ENCODE peak calls at places on chromosomes 4 and X, in four cellular contexts. W is H1, T is K562, C is HepG2. B is an unnamed sample.

GRCh38 chr4:75723117-75723801 is 1.1 kb upstream of the USO1 start:
- DNase-seq in W (peak), T (no peak), C (peak), B (no peak)

GRCh38 chr4:69727924-69728323 is 32.5 kb downstream of the SULT1B1 start:
- DNase-seq in C (no peak), T (no peak), W (no peak), B (no peak)

GRCh38 chrX:119757979-119758681 is at the start of gene SOWAHD:
- DNase-seq in T (peak), C (peak), W (peak), B (peak)

GRCh38 chr4:123381996-123382395 is 14.6 kb upstream of the SPRY1 start:
- DNase-seq in W (no peak), T (no peak), C (no peak), B (no peak)

GRCh38 chrX:135707880-135708279 is 5.6 kb upstream of the CT45A1 start:
- DNase-seq in T (peak), C (peak), W (peak), B (peak)

GRCh38 chrX:13376857-13377441 is 57.1 kb upstream of the ATXN3L start:
- DNase-seq in C (no peak), T (no peak), W (no peak), B (no peak)

GRCh38 chr4:77911842-77912450 is 49.3 kb downstream of the MRPL1 start:
- DNase-seq in C (no peak), T (no peak), W (no peak), B (no peak)

GRCh38 chrX:67700607-67701006 is 156.8 kb downstream of the AR start:
- DNase-seq in W (no peak), T (no peak), C (no peak), B (no peak)

GRCh38 chr4:4284827-4285618 is 4.9 kb downstream of the LYAR start:
- DNase-seq in W (no peak), C (peak), T (no peak), B (no peak)

GRCh38 chrX:127317159-127317558 is 497.6 kb downstream of the PRR32 start:
- DNase-seq in W (no peak), C (no peak), T (no peak), B (no peak)

GRCh38 chr4:54668031-54668611 is 10.4 kb downstream of the KIT start:
- DNase-seq in T (no peak), W (no peak), C (no peak), B (no peak)

GRCh38 chr4:165343353-165344191 is 16.1 kb downstream of the MSMO1 start:
- DNase-seq in C (peak), T (no peak), W (no peak), B (no peak)

GRCh38 chrX:14963447-14964236 is 90.4 kb downstream of the MOSPD2 start:
- DNase-seq in W (no peak), T (no peak), C (no peak), B (no peak)

GRCh38 chr4:5710065-5710961 is 688 bp upstream of the EVC start:
- DNase-seq in C (peak), T (no peak), W (no peak), B (no peak)

GRCh38 chr4:38411092-38411491 is 252.9 kb upstream of the KLF3 start:
- DNase-seq in W (no peak), C (no peak), T (no peak), B (no peak)

GRCh38 chrX:54171527-54171926 is 11.5 kb downstream of the FAM120C start:
- DNase-seq in T (no peak), W (no peak), C (no peak), B (no peak)

GRCh38 chr4:2077537-2078460 is 18.7 kb downstream of the NAT8L start:
- DNase-seq in T (no peak), W (no peak), C (no peak), B (no peak)

GRCh38 chrX:70436380-70436779 is 8.3 kb upstream of the DLG3 start:
- DNase-seq in W (peak), T (peak), C (no peak), B (peak)
- TF ChIP-seq CTCF in W (peak), T (peak), C (peak), B (no peak)

DNA sequence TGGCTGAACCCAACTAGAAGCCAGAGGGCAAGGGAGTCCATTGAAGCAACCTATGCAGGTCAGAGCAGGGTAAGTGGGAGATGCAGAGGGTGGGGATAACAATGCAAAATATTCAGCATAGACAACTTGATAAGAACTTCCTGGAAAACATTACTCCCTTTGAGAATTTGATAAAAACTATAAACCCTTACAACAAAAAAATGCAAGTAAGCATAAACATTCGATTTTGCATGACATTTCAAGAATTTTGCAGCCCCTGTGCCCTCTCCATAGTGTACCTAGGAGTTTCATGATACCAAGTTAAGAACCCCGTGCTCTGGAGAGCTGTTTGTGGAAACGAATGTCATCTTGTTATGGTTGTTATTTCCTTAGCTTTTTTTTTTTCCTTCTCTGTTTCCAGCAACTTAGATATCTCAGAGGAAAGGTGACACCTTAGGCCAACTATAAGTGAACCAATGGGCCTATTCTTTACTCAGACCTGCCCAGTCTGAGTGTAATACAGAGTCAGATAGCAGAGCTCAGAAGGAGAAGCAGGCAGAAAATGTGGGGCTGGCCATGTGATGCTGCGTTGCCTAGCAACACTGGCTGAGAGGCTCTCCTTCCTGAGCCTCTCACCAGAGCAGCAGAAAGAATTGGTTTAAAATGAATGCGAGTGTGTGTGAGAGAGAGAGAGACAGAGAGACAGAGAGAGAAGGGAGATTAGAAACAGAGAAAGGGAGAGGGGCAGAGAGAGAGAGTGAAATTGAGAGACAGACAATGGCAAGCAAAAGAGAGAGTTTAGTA is 36.7 kb upstream of the GABRQ start:
- DNase-seq in W (no peak), C (no peak), T (peak), B (no peak)
- TF ChIP-seq JUN in W (no peak), C (no peak), T (no peak), B (no peak)

DNA sequence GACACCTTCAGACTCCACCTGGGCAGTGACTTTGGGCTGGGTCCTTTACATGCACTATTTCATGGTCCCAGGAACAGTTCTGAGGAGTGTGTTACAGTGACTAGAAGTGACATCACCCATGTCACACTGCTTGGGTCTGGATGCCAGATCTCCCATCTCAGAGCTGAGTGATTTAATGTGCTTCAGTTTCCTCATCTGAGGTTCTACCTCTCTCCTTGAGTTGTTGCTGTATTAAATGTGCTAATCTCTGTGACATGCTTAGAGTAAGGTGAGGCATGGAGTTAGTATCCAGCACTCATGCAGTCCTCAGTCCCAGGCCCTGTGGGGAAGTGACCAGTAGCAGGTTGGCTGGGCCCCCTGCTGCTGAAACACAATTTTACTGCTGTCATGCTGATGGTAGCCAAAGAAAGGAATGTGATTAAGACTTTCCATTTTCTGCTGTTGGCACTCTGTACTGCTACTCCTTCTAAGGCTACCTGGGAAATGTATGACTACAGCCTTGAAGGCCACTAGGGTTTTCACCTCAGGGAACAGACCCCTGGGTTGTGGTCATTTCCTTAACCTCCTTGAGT is 639.6 kb downstream of the MID1IP1 start:
- DNase-seq in T (no peak), C (no peak), W (no peak), B (no peak)
- TF ChIP-seq ATF2 in T (no peak), C (no peak), W (no peak), B (no peak)

GRCh38 chr4:108030332-108030731 is 40.6 kb downstream of the HADH start:
- DNase-seq in W (no peak), T (peak), C (peak), B (peak)
- TF ChIP-seq CTCF in W (peak), T (peak), C (peak), B (peak)

GRCh38 chr4:46389301-46389761 is 597 bp downstream of the GABRA2 start:
- DNase-seq in C (peak), W (peak), T (no peak), B (peak)

GRCh38 chr4:46390353-46391058 is 578 bp upstream of the GABRA2 start:
- DNase-seq in C (no peak), W (no peak), T (no peak), B (peak)

GRCh38 chr4:46388860-46389259 is 1.1 kb downstream of the GABRA2 start:
- DNase-seq in W (peak), C (no peak), T (no peak), B (no peak)

GRCh38 chr4:46393606-46394005 is 3.7 kb upstream of the GABRA2 start:
- DNase-seq in W (no peak), C (no peak), T (no peak), B (no peak)

GRCh38 chr4:46392421-46392820 is 2.5 kb upstream of the GABRA2 start:
- DNase-seq in W (no peak), T (no peak), C (no peak), B (no peak)
- TF ChIP-seq JUN in W (no peak), T (no peak), C (no peak), B (no peak)

GRCh38 chr4:67869580-67870190 is 14.1 kb downstream of the TMPRSS11D start:
- DNase-seq in W (no peak), C (no peak), T (no peak), B (no peak)
- TF ChIP-seq ATF2 in W (no peak), C (no peak), T (no peak), B (no peak)

GRCh38 chrX:115177941-115178340 is 11.3 kb upstream of the RBMXL3 start:
- DNase-seq in T (no peak), W (no peak), C (no peak), B (no peak)

GRCh38 chrX:115178473-115178872 is 10.7 kb upstream of the RBMXL3 start:
- DNase-seq in T (no peak), C (no peak), W (no peak), B (no peak)

GRCh38 chrX:115173181-115173580 is 16.0 kb upstream of the RBMXL3 start:
- DNase-seq in T (no peak), C (no peak), W (no peak), B (no peak)

GRCh38 chrX:115174548-115174947 is 14.7 kb upstream of the RBMXL3 start:
- DNase-seq in C (no peak), T (no peak), W (no peak), B (no peak)
- TF ChIP-seq CTCF in C (no peak), T (no peak), W (no peak), B (no peak)